ENCODE peak calls at places on chromosomes 4 and X, in seven cellular contexts. B, Z, H, D, A, Q and O are unnamed samples.

GRCh38 chr4:151184523-151185458 is 85.4 kb downstream of the RPS3A start:
- DNase-seq in B (peak; percentile 78), Z (peak; percentile 89), H (no peak), D (no peak), A (no peak), Q (no peak), O (peak; percentile 29)

GRCh38 chr4:183430317-183430986 is 14.0 kb upstream of the CDKN2AIP start:
- DNase-seq in B (no peak), Z (peak; percentile 37), H (no peak), D (peak; percentile 6), A (no peak), Q (no peak), O (no peak)

GRCh38 chr4:154082760-154083530 is 294.1 kb upstream of the SFRP2 start:
- DNase-seq in B (no peak), Z (no peak), H (no peak), D (peak; percentile 54), A (no peak), Q (no peak), O (no peak)

GRCh38 chrX:147779173-147779572 is 132.5 kb upstream of the FMR1 start:
- DNase-seq in B (no peak), Z (no peak), H (no peak), D (no peak), A (no peak), Q (no peak), O (no peak)

GRCh38 chrX:16559206-16559619 is 90.7 kb upstream of the S100G start:
- DNase-seq in B (peak; percentile 53), Z (no peak), H (no peak), D (no peak), A (no peak), Q (no peak), O (peak; percentile 66)

GRCh38 chr4:110867251-110867960 is 244.5 kb upstream of the PITX2 start:
- DNase-seq in B (no peak), Z (no peak), H (no peak), D (no peak), A (no peak), Q (no peak), O (no peak)

GRCh38 chr4:124203613-124204284 is 508.8 kb downstream of the ANKRD50 start:
- DNase-seq in B (peak; percentile 29), Z (peak; percentile 37), H (no peak), D (no peak), A (no peak), Q (no peak), O (peak; percentile 11)

GRCh38 chr4:8330821-8331566 is 61.4 kb downstream of the HTRA3 start:
- DNase-seq in B (peak; percentile 24), Z (no peak), H (no peak), D (no peak), A (no peak), Q (no peak), O (peak; percentile 50)

GRCh38 chrX:1435241-1435900 is 17.3 kb downstream of the ASMTL start:
- DNase-seq in B (no peak), Z (no peak), H (no peak), D (no peak), A (no peak), Q (no peak), O (no peak)

GRCh38 chr4:128298129-128298758 is 10.6 kb upstream of the PGRMC2 start:
- DNase-seq in B (no peak), Z (no peak), H (no peak), D (no peak), A (no peak), Q (no peak), O (no peak)

GRCh38 chr4:139530833-139531427 is 25.1 kb downstream of the SETD7 start:
- DNase-seq in B (no peak), Z (peak; percentile 50), H (peak; percentile 77), D (peak; percentile 66), A (peak; percentile 10), Q (peak; percentile 68), O (peak; percentile 68)

GRCh38 chr4:61555789-61556188 is 355.7 kb downstream of the ADGRL3 start:
- DNase-seq in B (no peak), Z (peak; percentile 19), H (no peak), D (peak; percentile 49), A (no peak), Q (no peak), O (no peak)

GRCh38 chr4:165403667-165404066 is 24.9 kb downstream of the CPE start:
- DNase-seq in B (no peak), Z (no peak), H (no peak), D (no peak), A (no peak), Q (no peak), O (no peak)

GRCh38 chr4:17511041-17511949 is 595 bp downstream of the QDPR start:
- DNase-seq in B (peak; percentile 31), Z (peak; percentile 53), H (peak; percentile 47), D (peak; percentile 71), A (peak; percentile 17), Q (peak; percentile 34), O (peak; percentile 50)

GRCh38 chrX:56764975-56765791 is 36.1 kb downstream of the NBDY start:
- DNase-seq in B (no peak), Z (no peak), H (no peak), D (no peak), A (no peak), Q (no peak), O (no peak)

GRCh38 chr4:156594619-156595018 is 377.0 kb downstream of the PDGFC start:
- DNase-seq in B (no peak), Z (no peak), H (no peak), D (peak; percentile 13), A (no peak), Q (no peak), O (no peak)

GRCh38 chr4:123418486-123418931 is 21.9 kb downstream of the SPRY1 start:
- DNase-seq in B (peak; percentile 88), Z (peak; percentile 82), H (no peak), D (peak; percentile 50), A (no peak), Q (no peak), O (peak; percentile 90)

GRCh38 chrX:100316987-100317386 is 93.1 kb downstream of the PCDH19 start:
- DNase-seq in B (no peak), Z (no peak), H (no peak), D (no peak), A (no peak), Q (no peak), O (no peak)

GRCh38 chrX:40871385-40872082 is 136.2 kb upstream of the MED14 start:
- DNase-seq in B (no peak), Z (peak; percentile 52), H (no peak), D (peak; percentile 13), A (no peak), Q (no peak), O (no peak)

GRCh38 chr4:34422472-34422871 is 1821.8 kb downstream of the ARAP2 start:
- DNase-seq in B (peak; percentile 14), Z (no peak), H (no peak), D (no peak), A (no peak), Q (no peak), O (no peak)

GRCh38 chr4:3630136-3630933 is 98.1 kb upstream of the LRPAP1 start:
- DNase-seq in B (no peak), Z (no peak), H (no peak), D (no peak), A (no peak), Q (no peak), O (no peak)